ENCODE peak calls at places on chromosomes 11 and 22, in six cellular contexts. X, B, W, U, V and R are unnamed samples.

GRCh38 chr11:47946682-47947575 is 33.4 kb upstream of the PTPRJ start:
- DNase-seq in X (peak; percentile 48), B (peak; percentile 82), W (no peak), U (no peak), V (peak; percentile 59), R (peak; percentile 97)

GRCh38 chr11:133966147-133966546 is 9.4 kb upstream of the IGSF9B start:
- DNase-seq in X (no peak), B (no peak), W (no peak), U (peak; percentile 37), V (no peak), R (no peak)

GRCh38 chr22:48856308-48856615 is 971.4 kb downstream of the BRD1 start:
- DNase-seq in X (no peak), B (no peak), W (no peak), U (no peak), V (no peak), R (no peak)

GRCh38 chr11:118076754-118077281 is at the start of gene TMPRSS4:
- DNase-seq in X (no peak), B (peak; percentile 94), W (no peak), U (no peak), V (peak; percentile 42), R (no peak)

GRCh38 chr22:33519140-33519973 is 400.9 kb downstream of the LARGE1 start:
- DNase-seq in X (peak; percentile 63), B (peak; percentile 57), W (no peak), U (peak; percentile 78), V (no peak), R (peak; percentile 62)

GRCh38 chr22:39474351-39474991 is 17.7 kb downstream of the MGAT3 start:
- DNase-seq in X (no peak), B (peak; percentile 83), W (no peak), U (no peak), V (no peak), R (no peak)

GRCh38 chr11:91981995-91982394 is 242.6 kb upstream of the FAT3 start:
- DNase-seq in X (peak; percentile 19), B (peak; percentile 30), W (no peak), U (no peak), V (peak; percentile 17), R (peak; percentile 99)

GRCh38 chr22:44776535-44777363 is 24.4 kb downstream of the ARHGAP8 start:
- DNase-seq in X (no peak), B (no peak), W (no peak), U (peak; percentile 55), V (no peak), R (no peak)

GRCh38 chr22:30183271-30183670 is 63.3 kb downstream of the LIF start:
- DNase-seq in X (no peak), B (no peak), W (no peak), U (no peak), V (no peak), R (no peak)

GRCh38 chr11:76795285-76795935 is 12.3 kb downstream of the TSKU start:
- DNase-seq in X (no peak), B (no peak), W (no peak), U (no peak), V (no peak), R (no peak)

GRCh38 chr22:35212020-35212419 is 45.3 kb upstream of the HMGXB4 start:
- DNase-seq in X (no peak), B (no peak), W (no peak), U (no peak), V (peak; percentile 45), R (peak; percentile 50)

GRCh38 chr22:32810241-32811133 is 9.0 kb downstream of the TIMP3 start:
- DNase-seq in X (no peak), B (no peak), W (no peak), U (peak; percentile 41), V (no peak), R (no peak)

GRCh38 chr11:82533628-82534353 is 199.9 kb downstream of the FAM181B start:
- DNase-seq in X (no peak), B (no peak), W (no peak), U (peak; percentile 13), V (no peak), R (no peak)

GRCh38 chr11:121012091-121012490 is 11.8 kb upstream of the TBCEL start:
- DNase-seq in X (no peak), B (no peak), W (no peak), U (no peak), V (no peak), R (no peak)

GRCh38 chr11:35712533-35712932 is 50.0 kb downstream of the TRIM44 start:
- DNase-seq in X (no peak), B (no peak), W (no peak), U (no peak), V (no peak), R (no peak)

GRCh38 chr11:128796275-128796674 is 70.8 kb downstream of the KCNJ1 start:
- DNase-seq in X (no peak), B (no peak), W (no peak), U (no peak), V (no peak), R (no peak)

GRCh38 chr11:122642472-122642922 is 13.0 kb upstream of the UBASH3B start:
- DNase-seq in X (no peak), B (no peak), W (no peak), U (no peak), V (no peak), R (peak; percentile 82)

GRCh38 chr11:92224394-92225205 is at the start of gene FAT3:
- DNase-seq in X (peak; percentile 3), B (peak; percentile 17), W (peak; percentile 54), U (peak; percentile 91), V (no peak), R (peak; percentile 12)

GRCh38 chr11:91686700-91687099 is 537.9 kb upstream of the FAT3 start:
- DNase-seq in X (no peak), B (no peak), W (no peak), U (peak; percentile 9), V (no peak), R (no peak)

DNA sequence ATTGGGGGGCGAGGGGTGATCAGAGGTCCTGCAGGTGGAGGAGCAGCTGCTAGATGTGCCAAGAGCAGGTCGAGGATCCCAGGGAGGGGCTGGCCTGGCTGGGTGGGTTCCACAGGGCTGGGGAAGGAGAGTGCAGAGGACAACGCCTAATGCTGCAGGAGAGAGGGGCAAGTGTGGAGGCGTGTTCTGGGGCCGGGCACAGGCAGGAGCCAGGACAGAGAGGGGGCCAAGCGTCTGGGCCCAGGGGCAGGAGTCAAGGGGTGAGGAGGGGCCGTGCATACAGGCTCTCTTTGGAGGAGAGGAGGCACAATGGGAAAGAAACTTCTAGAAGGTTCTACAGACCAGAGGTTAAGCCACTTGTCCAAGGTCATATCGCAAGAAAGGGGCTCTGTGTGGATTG is 26.7 kb upstream of the FGF19 start:
- DNase-seq in X (no peak), B (no peak), W (no peak), U (no peak), V (no peak), R (no peak)
- TF ChIP-seq CTCF in X (no peak), B (no peak), W (no peak), U (no peak), V (no peak), R (no peak)

GRCh38 chr11:108853864-108854263 is 189.0 kb downstream of the DDX10 start:
- DNase-seq in X (peak; percentile 17), B (no peak), W (no peak), U (peak; percentile 69), V (no peak), R (no peak)
- H3K4me3 ChIP-seq in X (peak overlapping the region; percentile 42), B (no peak overlapping the region), W (no peak overlapping the region), U (no peak overlapping the region), V (no peak overlapping the region), R (no peak overlapping the region)

DNA sequence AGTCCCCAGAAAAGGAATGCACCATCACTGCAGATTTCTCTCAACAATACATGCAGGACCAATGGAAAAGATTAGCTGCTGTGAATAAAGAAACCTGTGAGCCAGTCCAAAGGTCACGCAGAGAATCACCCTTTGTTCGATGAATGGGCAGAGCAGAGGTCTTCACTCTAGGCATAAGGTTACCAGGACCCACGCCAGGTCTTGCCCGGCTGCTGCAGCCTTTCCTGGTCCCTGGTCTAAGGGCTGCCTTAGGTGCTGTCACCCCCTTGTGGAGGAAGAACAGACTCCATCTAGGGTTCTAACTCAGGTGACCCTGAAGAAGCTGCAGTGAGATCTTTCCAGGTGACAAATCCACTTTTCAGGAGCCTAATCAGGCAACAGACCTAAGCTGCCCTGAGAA is 29.0 kb upstream of the NAP1L4 start:
- DNase-seq in X (no peak), B (peak; percentile 44), W (peak; percentile 60), U (peak; percentile 81), V (no peak), R (peak; percentile 33)
- TF ChIP-seq CTCF in X (peak; percentile 56), B (peak; percentile 55), W (peak; percentile 42), U (peak; percentile 75), V (peak; percentile 34), R (peak; percentile 51)

GRCh38 chr22:24502540-24502939 is 7.4 kb downstream of the UPB1 start:
- DNase-seq in X (no peak), B (no peak), W (no peak), U (no peak), V (no peak), R (no peak)

GRCh38 chr22:24501366-24502005 is 6.4 kb downstream of the UPB1 start:
- DNase-seq in X (no peak), B (no peak), W (no peak), U (peak; percentile 52), V (no peak), R (no peak)

GRCh38 chr22:24503137-24503850 is 8.2 kb downstream of the UPB1 start:
- DNase-seq in X (peak; percentile 68), B (peak; percentile 52), W (peak; percentile 40), U (peak; percentile 66), V (no peak), R (peak; percentile 65)

GRCh38 chr22:24505337-24505736 is 10.2 kb downstream of the UPB1 start:
- DNase-seq in X (no peak), B (no peak), W (no peak), U (no peak), V (no peak), R (peak; percentile 40)

GRCh38 chr22:24503851-24504170 is 8.7 kb downstream of the UPB1 start:
- DNase-seq in X (no peak), B (no peak), W (peak; percentile 22), U (no peak), V (no peak), R (no peak)
- H3K4me3 ChIP-seq in X (no peak overlapping the region), B (no peak overlapping the region), W (no peak overlapping the region), U (no peak overlapping the region), V (no peak overlapping the region), R (no peak overlapping the region)

DNA sequence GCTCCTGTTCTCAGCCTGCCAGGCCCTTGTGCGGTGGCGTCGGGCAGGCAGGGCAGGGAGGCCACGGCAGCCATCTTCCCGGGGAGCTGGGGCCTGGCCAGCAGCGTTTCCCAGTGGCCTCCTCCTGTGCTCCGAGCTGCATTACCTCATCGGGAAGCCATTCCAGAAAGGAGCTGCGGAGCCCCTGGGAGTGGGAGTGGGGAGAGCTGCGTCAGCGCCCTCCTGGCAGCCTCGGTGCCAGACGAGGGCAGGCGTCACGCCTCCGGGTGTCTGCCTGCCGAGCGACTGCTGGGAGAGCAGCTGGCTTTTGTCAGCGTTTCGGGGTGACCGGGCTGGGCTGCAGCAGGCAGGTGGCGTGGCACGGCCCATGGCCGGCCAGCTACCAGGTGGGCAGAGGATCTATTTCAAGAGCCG is 30.9 kb upstream of the WNT7B start:
- DNase-seq in X (peak; percentile 89), B (no peak), W (no peak), U (no peak), V (peak; percentile 71), R (peak; percentile 96)
- TF ChIP-seq CTCF in X (peak; percentile 28), B (no peak), W (no peak), U (no peak), V (no peak), R (no peak)